ENCODE peak calls at places on chromosomes 12 and 14, in four cellular contexts. One of them, this sample, is unnamed.

GRCh38 chr14:75025082-75025481 is 22.4 kb downstream of the EIF2B2 start:
- DNase-seq in tibial artery: no peak
- DNase-seq in BE2C: no peak
- DNase-seq in PC-3: peak; percentile 19
- DNase-seq in this sample: no peak

GRCh38 chr14:74637184-74637562 is 25.1 kb upstream of the LTBP2 start:
- DNase-seq in tibial artery: no peak
- DNase-seq in BE2C: no peak
- DNase-seq in PC-3: no peak
- DNase-seq in this sample: no peak

GRCh38 chr14:76123426-76124095 is 28.2 kb upstream of the GPATCH2L start:
- DNase-seq in tibial artery: no peak
- DNase-seq in BE2C: no peak
- DNase-seq in PC-3: no peak
- DNase-seq in this sample: no peak

GRCh38 chr12:96176575-96176974 is 17.6 kb upstream of the ELK3 start:
- DNase-seq in tibial artery: no peak
- DNase-seq in BE2C: no peak
- DNase-seq in PC-3: no peak
- DNase-seq in this sample: no peak

GRCh38 chr14:85453401-85453800 is 76.5 kb upstream of the FLRT2 start:
- DNase-seq in tibial artery: no peak
- DNase-seq in BE2C: no peak
- DNase-seq in PC-3: no peak
- DNase-seq in this sample: no peak

GRCh38 chr12:68998036-68998435 is 65.1 kb upstream of the CPM start:
- DNase-seq in tibial artery: no peak
- DNase-seq in BE2C: no peak
- DNase-seq in PC-3: no peak
- DNase-seq in this sample: no peak

GRCh38 chr12:89499857-89500256 is 24.7 kb downstream of the GALNT4 start:
- DNase-seq in tibial artery: no peak
- DNase-seq in BE2C: no peak
- DNase-seq in PC-3: no peak
- DNase-seq in this sample: no peak

GRCh38 chr14:31232081-31232480 is 24.5 kb upstream of the HECTD1 start:
- DNase-seq in tibial artery: no peak
- DNase-seq in BE2C: no peak
- DNase-seq in PC-3: no peak
- DNase-seq in this sample: no peak

GRCh38 chr14:33884916-33885315 is 66.0 kb downstream of the EGLN3 start:
- DNase-seq in tibial artery: no peak
- DNase-seq in BE2C: no peak
- DNase-seq in PC-3: no peak
- DNase-seq in this sample: no peak

GRCh38 chr12:104384141-104384880 is 72.4 kb upstream of the CHST11 start:
- DNase-seq in tibial artery: no peak
- DNase-seq in BE2C: no peak
- DNase-seq in PC-3: peak; percentile 26
- DNase-seq in this sample: no peak

GRCh38 chr12:90152897-90153624 is 444.4 kb upstream of the ATP2B1 start:
- DNase-seq in tibial artery: no peak
- DNase-seq in BE2C: peak; percentile 52
- DNase-seq in PC-3: peak; percentile 64
- DNase-seq in this sample: no peak

GRCh38 chr12:100243137-100243536 is 23.7 kb downstream of the DEPDC4 start:
- DNase-seq in tibial artery: no peak
- DNase-seq in BE2C: no peak
- DNase-seq in PC-3: no peak
- DNase-seq in this sample: no peak

GRCh38 chr14:75433631-75434556 is 6.1 kb downstream of the JDP2 start:
- DNase-seq in tibial artery: no peak
- DNase-seq in BE2C: no peak
- DNase-seq in PC-3: no peak
- DNase-seq in this sample: no peak

GRCh38 chr12:53229454-53229853 is 2.6 kb downstream of the RARG start:
- DNase-seq in tibial artery: no peak
- DNase-seq in BE2C: no peak
- DNase-seq in PC-3: no peak
- DNase-seq in this sample: no peak

GRCh38 chr14:50964683-50965390 is 20.6 kb upstream of the PYGL start:
- DNase-seq in tibial artery: peak; percentile 77
- DNase-seq in BE2C: no peak
- DNase-seq in PC-3: peak; percentile 97
- DNase-seq in this sample: peak; percentile 48

GRCh38 chr14:100332797-100333196 is 9.7 kb downstream of the SLC25A47 start:
- DNase-seq in tibial artery: no peak
- DNase-seq in BE2C: no peak
- DNase-seq in PC-3: no peak
- DNase-seq in this sample: no peak

GRCh38 chr14:28754209-28754985 is 12.2 kb upstream of the FOXG1 start:
- DNase-seq in tibial artery: no peak
- DNase-seq in BE2C: peak; percentile 51
- DNase-seq in PC-3: peak; percentile 78
- DNase-seq in this sample: no peak

GRCh38 chr12:60169904-60170303 is 574.1 kb downstream of the SLC16A7 start:
- DNase-seq in tibial artery: no peak
- DNase-seq in BE2C: no peak
- DNase-seq in PC-3: no peak
- DNase-seq in this sample: no peak

GRCh38 chr14:71524321-71524982 is 407.8 kb upstream of the RGS6 start:
- DNase-seq in tibial artery: no peak
- DNase-seq in BE2C: no peak
- DNase-seq in PC-3: no peak
- DNase-seq in this sample: no peak

GRCh38 chr12:10601860-10602259 is 11.5 kb downstream of the MAGOHB start:
- DNase-seq in tibial artery: no peak
- DNase-seq in BE2C: no peak
- DNase-seq in PC-3: no peak
- DNase-seq in this sample: no peak

GRCh38 chr12:24668563-24668962 is 280.3 kb downstream of the BCAT1 start:
- DNase-seq in tibial artery: no peak
- DNase-seq in BE2C: no peak
- DNase-seq in PC-3: no peak
- DNase-seq in this sample: no peak

GRCh38 chr12:116718578-116719454 is 19.1 kb downstream of the SPRING1 start:
- DNase-seq in tibial artery: no peak
- DNase-seq in BE2C: no peak
- DNase-seq in PC-3: peak; percentile 60
- DNase-seq in this sample: no peak

GRCh38 chr14:31206536-31207286 is 882 bp downstream of the HECTD1 start:
- DNase-seq in tibial artery: peak; percentile 22
- DNase-seq in BE2C: peak; percentile 29
- DNase-seq in PC-3: peak; percentile 16
- DNase-seq in this sample: no peak

GRCh38 chr14:79631276-79631675 is 580.0 kb downstream of the DIO2 start:
- DNase-seq in tibial artery: no peak
- DNase-seq in BE2C: peak; percentile 7
- DNase-seq in PC-3: no peak
- DNase-seq in this sample: no peak

GRCh38 chr14:94423465-94424056 is 29.0 kb downstream of the SERPINA11 start:
- DNase-seq in tibial artery: peak; percentile 58
- DNase-seq in BE2C: peak; percentile 72
- DNase-seq in PC-3: peak; percentile 66
- DNase-seq in this sample: peak; percentile 54

GRCh38 chr12:45077259-45077658 is 26.4 kb upstream of the DBX2 start:
- DNase-seq in tibial artery: no peak
- DNase-seq in BE2C: no peak
- DNase-seq in PC-3: no peak
- DNase-seq in this sample: no peak

GRCh38 chr12:131113562-131113961 is 159.9 kb downstream of the ADGRD1 start:
- DNase-seq in tibial artery: no peak
- DNase-seq in BE2C: no peak
- DNase-seq in PC-3: no peak
- DNase-seq in this sample: no peak

GRCh38 chr14:44316647-44317432 is 190.2 kb downstream of the FSCB start:
- DNase-seq in tibial artery: no peak
- DNase-seq in BE2C: no peak
- DNase-seq in PC-3: peak; percentile 98
- DNase-seq in this sample: no peak

GRCh38 chr12:58893421-58893986 is 26.8 kb downstream of the LRIG3 start:
- DNase-seq in tibial artery: no peak
- DNase-seq in BE2C: no peak
- DNase-seq in PC-3: peak; percentile 76
- DNase-seq in this sample: no peak

GRCh38 chr12:80064951-80065350 is 34.4 kb upstream of the OTOGL start:
- DNase-seq in tibial artery: no peak
- DNase-seq in BE2C: no peak
- DNase-seq in PC-3: no peak
- DNase-seq in this sample: no peak

GRCh38 chr14:100435459-100435858 is 112.3 kb downstream of the SLC25A47 start:
- DNase-seq in tibial artery: no peak
- DNase-seq in BE2C: no peak
- DNase-seq in PC-3: no peak
- DNase-seq in this sample: no peak

DNA sequence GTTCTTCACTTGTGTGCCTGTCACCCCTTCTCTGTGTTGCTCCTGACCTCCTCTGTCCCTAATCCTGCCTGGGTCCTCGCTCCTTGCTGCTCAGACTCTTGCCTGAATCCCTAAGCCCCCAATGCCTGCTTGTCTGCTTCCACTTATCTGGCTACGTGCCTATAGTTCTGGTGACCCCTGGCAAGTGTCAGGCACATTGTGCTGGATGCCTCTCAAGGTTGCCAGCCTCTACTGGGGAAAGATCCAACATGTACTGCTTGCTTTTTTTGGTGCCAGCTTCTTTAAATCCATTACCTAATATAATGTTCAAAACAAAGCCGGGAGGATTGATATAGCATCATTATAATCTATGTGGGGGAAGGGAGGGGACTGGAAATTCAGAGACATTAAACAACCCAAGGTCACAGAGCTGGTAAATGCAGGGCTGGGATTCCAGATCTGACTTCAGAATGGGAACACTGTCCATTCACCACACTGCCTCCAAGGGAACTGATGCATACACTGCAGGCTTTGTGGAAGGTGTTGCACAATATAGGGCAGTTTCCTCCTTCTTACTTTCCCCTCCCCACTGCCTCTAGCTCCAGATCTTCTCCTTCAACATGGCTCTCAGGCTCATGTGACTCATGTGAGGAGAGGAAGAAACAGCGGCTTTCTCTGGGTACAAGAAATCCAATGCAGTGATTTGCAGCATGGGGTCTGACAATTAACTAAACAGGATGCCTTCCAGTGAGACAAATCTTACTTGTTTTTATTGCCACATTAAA is 447.8 kb upstream of the CCDC196 start:
- DNase-seq in tibial artery: peak; percentile 38
- DNase-seq in BE2C: no peak
- DNase-seq in PC-3: peak; percentile 19
- DNase-seq in this sample: no peak
- TF ChIP-seq CTCF in tibial artery: no peak
- TF ChIP-seq CTCF in BE2C: no peak
- TF ChIP-seq CTCF in PC-3: no peak
- TF ChIP-seq CTCF in this sample: no peak

DNA sequence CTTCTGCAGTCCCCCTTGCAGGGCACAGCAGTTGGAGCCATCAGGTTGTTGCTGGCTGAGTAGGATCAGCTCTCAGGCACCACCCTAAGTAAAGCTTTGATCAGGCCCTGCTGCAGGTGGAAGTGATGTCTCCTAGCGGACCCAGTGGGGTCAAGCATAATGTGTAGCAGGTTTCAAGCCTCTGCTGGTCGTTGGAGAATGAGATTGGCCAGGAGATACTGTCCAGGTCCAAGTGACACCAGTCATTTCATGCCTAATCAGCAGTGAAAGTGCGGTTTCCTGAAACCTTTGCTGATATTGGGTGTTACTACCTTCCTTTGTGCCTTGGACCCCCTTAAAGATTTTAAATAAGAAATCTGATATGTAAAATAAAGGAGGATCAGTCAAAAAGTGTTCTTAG is 72.6 kb downstream of the SUSD6 start:
- DNase-seq in tibial artery: no peak
- DNase-seq in BE2C: no peak
- DNase-seq in PC-3: no peak
- DNase-seq in this sample: no peak
- TF ChIP-seq CTCF in tibial artery: no peak
- TF ChIP-seq CTCF in BE2C: no peak
- TF ChIP-seq CTCF in PC-3: no peak
- TF ChIP-seq CTCF in this sample: no peak

GRCh38 chr14:101634453-101635237 is 73.3 kb downstream of the DIO3 start:
- DNase-seq in tibial artery: no peak
- DNase-seq in BE2C: no peak
- DNase-seq in PC-3: no peak
- DNase-seq in this sample: no peak

GRCh38 chr14:101632520-101632919 is 71.2 kb downstream of the DIO3 start:
- DNase-seq in tibial artery: no peak
- DNase-seq in BE2C: no peak
- DNase-seq in PC-3: no peak
- DNase-seq in this sample: no peak

GRCh38 chr14:101633276-101633675 is 72.0 kb downstream of the DIO3 start:
- DNase-seq in tibial artery: no peak
- DNase-seq in BE2C: no peak
- DNase-seq in PC-3: no peak
- DNase-seq in this sample: no peak

GRCh38 chr14:101636081-101636560 is 74.8 kb downstream of the DIO3 start:
- DNase-seq in tibial artery: no peak
- DNase-seq in BE2C: no peak
- DNase-seq in PC-3: no peak
- DNase-seq in this sample: no peak

GRCh38 chr14:101635238-101636080 is 74.2 kb downstream of the DIO3 start:
- DNase-seq in tibial artery: no peak
- DNase-seq in BE2C: no peak
- DNase-seq in PC-3: no peak
- DNase-seq in this sample: no peak
- TF ChIP-seq CTCF in tibial artery: no peak
- TF ChIP-seq CTCF in BE2C: no peak
- TF ChIP-seq CTCF in PC-3: peak; percentile 12
- TF ChIP-seq CTCF in this sample: no peak

DNA sequence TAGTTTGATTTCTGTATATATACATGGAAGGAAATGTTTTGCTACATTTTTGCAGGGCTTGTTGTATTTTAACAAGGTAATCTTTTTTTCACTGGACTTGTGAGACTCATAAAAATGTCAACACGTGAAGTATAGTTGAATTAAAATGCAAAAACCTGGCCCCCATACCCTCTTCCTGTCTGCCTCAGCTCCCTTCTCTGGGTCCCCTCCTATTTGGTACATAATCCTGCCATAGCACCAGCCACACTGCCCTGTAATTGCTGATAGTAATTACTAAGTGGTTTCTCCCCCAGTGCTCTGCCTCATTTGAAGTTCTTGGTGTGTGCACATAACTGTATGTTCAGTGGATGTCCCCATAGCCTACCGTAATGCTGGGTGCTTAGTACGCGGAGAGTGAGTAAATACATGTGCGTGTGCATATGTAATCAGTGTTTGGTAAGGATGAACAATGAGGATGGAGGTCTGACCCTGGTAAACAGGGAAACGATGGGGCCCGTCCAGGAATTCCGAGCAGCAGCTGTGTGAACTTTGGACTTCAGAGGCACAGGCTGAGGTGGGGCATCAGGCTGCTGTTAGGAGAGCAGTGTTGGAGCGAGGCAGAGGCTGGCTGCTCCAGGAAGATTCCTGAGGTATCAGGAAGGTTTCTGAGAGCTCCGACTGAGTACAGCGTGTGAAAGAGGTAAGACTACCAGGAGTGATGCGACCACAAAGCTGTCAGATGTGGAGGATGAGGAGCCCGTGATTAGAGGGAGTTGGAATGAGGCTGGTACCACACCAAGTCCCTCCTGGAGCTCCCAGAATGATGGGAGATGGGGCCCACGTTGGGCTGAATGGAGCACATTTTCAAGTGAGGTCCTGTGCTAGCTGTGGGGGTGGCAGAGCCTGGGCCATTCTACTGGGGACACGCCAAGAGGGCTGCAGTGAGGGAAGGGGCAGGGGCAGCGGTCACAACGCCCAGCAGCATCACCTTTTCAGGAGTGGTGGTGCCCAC is 106.8 kb downstream of the PELI2 start:
- DNase-seq in tibial artery: no peak
- DNase-seq in BE2C: no peak
- DNase-seq in PC-3: no peak
- DNase-seq in this sample: no peak
- TF ChIP-seq CTCF in tibial artery: no peak
- TF ChIP-seq CTCF in BE2C: no peak
- TF ChIP-seq CTCF in PC-3: no peak
- TF ChIP-seq CTCF in this sample: no peak

This sample was measured in omental fat pad.